ENCODE peak calls at places on chromosomes 5 and 9, in six cellular contexts. D is transverse colon, J is PC-9, V is cardiac muscle cell, E is stomach, P is pancreas. M is an unnamed sample.

GRCh38 chr9:4887556-4887955 is 94.8 kb downstream of the RCL1 start:
- DNase-seq in D (no peak), J (no peak), P (no peak), V (peak; percentile 74), E (no peak), M (no peak)

GRCh38 chr9:98040212-98040611 is 16.3 kb upstream of the NANS start:
- DNase-seq in V (no peak), P (no peak), D (no peak), J (no peak), E (no peak), M (no peak)

GRCh38 chr9:115590016-115590415 is 472.1 kb upstream of the TNC start:
- DNase-seq in P (no peak), E (no peak), V (peak; percentile 98), J (peak; percentile 62), D (no peak), M (no peak)

GRCh38 chr5:160638141-160638742 is 213.8 kb downstream of the ATP10B start:
- DNase-seq in P (no peak), E (no peak), J (no peak), D (peak; percentile 19), V (no peak), M (no peak)

GRCh38 chr5:54610197-54610898 is 92.8 kb downstream of the SNX18 start:
- DNase-seq in D (peak; percentile 13), J (no peak), V (peak; percentile 59), E (no peak), P (no peak), M (no peak)

GRCh38 chr9:83511051-83511450 is 27.1 kb downstream of the FRMD3 start:
- DNase-seq in D (no peak), J (peak; percentile 68), V (peak; percentile 17), P (no peak), E (no peak), M (no peak)

GRCh38 chr9:93132946-93133640 is 958 bp downstream of the NINJ1 start:
- DNase-seq in V (peak; percentile 45), D (peak; percentile 42), J (peak; percentile 63), E (no peak), P (peak; percentile 69), M (no peak)

GRCh38 chr5:42642006-42642405 is 114.6 kb upstream of the CCDC152 start:
- DNase-seq in V (no peak), P (no peak), D (no peak), J (no peak), E (no peak), M (no peak)

GRCh38 chr9:124291801-124292396 is 34.1 kb downstream of the NEK6 start:
- DNase-seq in J (no peak), V (no peak), D (peak; percentile 51), P (no peak), E (no peak), M (peak; percentile 41)

GRCh38 chr5:2895196-2895595 is 143.7 kb upstream of the IRX2 start:
- DNase-seq in P (no peak), J (no peak), V (no peak), D (no peak), E (peak; percentile 14), M (no peak)

GRCh38 chr9:121748727-121749546 is 97.5 kb downstream of the DAB2IP start:
- DNase-seq in P (no peak), V (no peak), D (peak; percentile 26), E (no peak), J (no peak), M (peak; percentile 76)

GRCh38 chr5:151531581-151531980 is 59.5 kb downstream of the FAT2 start:
- DNase-seq in V (no peak), E (no peak), D (no peak), P (no peak), J (no peak), M (no peak)

GRCh38 chr5:446864-447263 is 3.9 kb downstream of the EXOC3 start:
- DNase-seq in E (no peak), V (peak; percentile 55), P (peak; percentile 14), D (peak; percentile 5), J (no peak), M (no peak)

GRCh38 chr9:12875216-12875615 is 100.4 kb downstream of the LURAP1L start:
- DNase-seq in P (no peak), V (peak; percentile 15), E (no peak), D (no peak), J (peak; percentile 52), M (no peak)

GRCh38 chr9:83472764-83473163 is 65.4 kb downstream of the FRMD3 start:
- DNase-seq in D (no peak), P (no peak), J (no peak), E (no peak), V (peak; percentile 33), M (no peak)

GRCh38 chr5:28576022-28576421 is 1537.6 kb upstream of the CDH9 start:
- DNase-seq in D (no peak), P (no peak), E (no peak), V (peak; percentile 29), J (no peak), M (no peak)

GRCh38 chr5:68490401-68490800 is 274.8 kb downstream of the PIK3R1 start:
- DNase-seq in V (no peak), E (no peak), J (no peak), P (no peak), D (no peak), M (no peak)

GRCh38 chr5:131684595-131684994 is 49.6 kb upstream of the RAPGEF6 start:
- DNase-seq in D (no peak), E (no peak), J (no peak), V (no peak), P (no peak), M (no peak)

GRCh38 chr9:10396641-10397040 is 216.2 kb downstream of the PTPRD start:
- DNase-seq in E (no peak), D (no peak), J (no peak), V (no peak), P (no peak), M (no peak)

GRCh38 chr5:2508514-2508913 is 243.0 kb downstream of the IRX2 start:
- DNase-seq in V (no peak), P (no peak), E (no peak), D (no peak), J (no peak), M (no peak)

GRCh38 chr9:127817881-127818434 is 15.3 kb downstream of the FPGS start:
- DNase-seq in P (no peak), E (no peak), J (no peak), D (no peak), V (no peak), M (no peak)

GRCh38 chr9:127815512-127816361 is 13.1 kb downstream of the FPGS start:
- DNase-seq in P (no peak), E (no peak), V (no peak), J (no peak), D (no peak), M (no peak)

GRCh38 chr9:127816362-127816725 is 13.7 kb downstream of the FPGS start:
- DNase-seq in V (no peak), E (no peak), J (no peak), D (no peak), P (no peak), M (no peak)

GRCh38 chr9:127818574-127818973 is 15.9 kb downstream of the FPGS start:
- DNase-seq in E (no peak), J (no peak), P (no peak), V (no peak), D (no peak), M (no peak)

GRCh38 chr9:127816728-127817127 is 14.0 kb downstream of the FPGS start:
- DNase-seq in D (no peak), P (no peak), J (no peak), V (no peak), E (no peak), M (no peak)
- H3K36me3 ChIP-seq in D (no peaks in the 10 kb centered on the region), P (peaks cover 35% of the 10 kb centered on the region), J (peaks cover 12% of the 10 kb centered on the region), V (peaks cover 18% of the 10 kb centered on the region), E (peaks cover 94% of the 10 kb centered on the region), M (peaks cover 94% of the 10 kb centered on the region)

GRCh38 chr9:1058826-1059225 is 8.7 kb downstream of the DMRT2 start:
- DNase-seq in V (no peak), P (no peak), J (no peak), E (no peak), D (no peak), M (no peak)
- H3K27ac ChIP-seq in V (no peak overlapping the region), P (no peak overlapping the region), J (no peak overlapping the region), E (no peak overlapping the region), D (no peak overlapping the region), M (no peak overlapping the region)

DNA sequence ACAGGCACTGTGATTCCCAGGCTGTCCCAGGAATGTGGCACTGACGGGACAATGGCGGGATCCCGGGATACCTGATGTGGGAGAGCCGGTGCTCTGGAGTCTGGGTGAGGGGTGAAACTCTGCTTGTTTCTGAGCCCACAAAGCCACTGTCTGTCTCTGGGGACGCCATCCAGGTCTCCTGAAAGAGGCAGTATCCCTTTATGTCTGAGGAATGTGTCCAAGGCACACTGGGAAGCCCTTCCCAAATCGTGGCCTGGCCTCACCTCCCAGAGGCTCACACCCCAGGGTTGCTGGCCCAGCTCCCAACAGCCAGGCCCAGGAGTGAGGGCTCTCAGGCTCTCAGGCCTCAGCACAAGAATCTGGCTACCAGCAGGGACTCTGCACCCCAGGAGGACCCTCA is 27.1 kb downstream of the ORM2 start:
- DNase-seq in J (no peak), E (no peak), V (no peak), P (no peak), D (no peak), M (no peak)
- H3K36me3 ChIP-seq in J (peaks cover 3% of the 10 kb centered on the region), E (peaks cover 100% of the 10 kb centered on the region), V (peaks cover 49% of the 10 kb centered on the region), P (peaks cover 22% of the 10 kb centered on the region), D (no peaks in the 10 kb centered on the region), M (peaks cover 88% of the 10 kb centered on the region)

DNA sequence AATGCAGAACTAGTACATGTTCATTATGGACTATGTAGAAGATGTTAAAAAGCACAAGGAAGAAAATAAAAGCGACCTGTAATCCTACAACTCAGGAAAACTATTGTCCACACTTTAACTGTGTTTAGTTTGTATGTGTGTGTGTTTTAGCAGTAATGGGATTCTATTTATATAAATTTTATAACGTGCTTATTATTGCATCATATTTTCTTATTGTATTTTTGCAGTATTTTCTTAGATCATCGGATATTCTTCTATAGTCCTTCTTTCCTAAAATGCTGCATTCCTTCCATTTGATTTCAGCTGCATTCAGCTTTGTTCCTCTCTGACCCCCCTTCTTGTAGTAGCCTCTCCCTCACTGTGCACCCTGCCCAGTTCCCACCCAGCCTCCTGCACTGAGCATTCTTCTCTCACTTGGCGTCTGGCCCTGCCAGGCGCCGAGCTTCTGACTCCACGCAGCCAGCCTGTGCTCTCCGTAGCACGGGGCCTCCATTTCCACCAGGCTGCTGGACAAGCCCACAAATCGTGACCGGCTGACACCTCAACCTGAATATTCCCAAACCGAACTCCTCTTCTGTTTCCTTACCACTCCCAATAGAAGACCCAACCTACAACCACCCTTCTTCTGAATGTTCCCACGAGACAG is 39.9 kb downstream of the MVB12B start:
- DNase-seq in E (no peak), D (peak; percentile 64), P (no peak), J (no peak), V (no peak), M (peak; percentile 34)
- H3K27ac ChIP-seq in E (no peak overlapping the region), D (peak overlapping the region; percentile 81), P (no peak overlapping the region), J (no peak overlapping the region), V (no peak overlapping the region), M (peak overlapping the region; percentile 45)

DNA sequence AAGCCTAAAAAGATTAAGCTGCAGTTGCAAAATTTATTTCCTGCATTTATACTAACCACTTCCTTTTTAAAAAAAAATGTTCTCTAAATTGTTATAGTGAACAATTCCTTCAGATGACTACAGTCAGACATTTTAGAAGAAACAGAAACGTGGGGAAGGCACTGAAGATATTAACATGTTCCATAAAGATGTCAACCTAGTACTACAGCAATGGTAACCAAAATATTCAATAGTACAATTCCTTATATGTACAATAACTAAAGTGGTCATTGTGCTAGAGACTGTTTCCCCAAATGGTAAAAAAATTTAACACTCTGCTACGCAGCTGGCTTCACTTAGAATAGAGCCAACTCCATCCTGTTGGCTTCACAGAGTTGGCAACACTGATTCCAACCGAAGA is 97.7 kb downstream of the FNBP1 start:
- DNase-seq in V (no peak), J (no peak), E (no peak), D (no peak), P (no peak), M (no peak)
- H3K36me3 ChIP-seq in V (no peaks in the 10 kb centered on the region), J (peaks cover 9% of the 10 kb centered on the region), E (peaks cover 8% of the 10 kb centered on the region), D (no peaks in the 10 kb centered on the region), P (no peaks in the 10 kb centered on the region), M (peaks cover 13% of the 10 kb centered on the region)

GRCh38 chr5:92637960-92638359 is 943.1 kb downstream of the NR2F1-AS1 start:
- DNase-seq in P (no peak), E (no peak), V (no peak), J (no peak), D (no peak), M (no peak)
- H3K27ac ChIP-seq in P (no peak overlapping the region), E (no peak overlapping the region), V (no peak overlapping the region), J (no peak overlapping the region), D (no peak overlapping the region), M (no peak overlapping the region)